ENCODE peak calls at places on chromosomes 1 and 21, in six cellular contexts. A is breast epithelium, B is adrenal gland, T is suprapubic skin, O is Peyer's patch, W is body of pancreas. R is an unnamed sample.

GRCh38 chr1:62318320-62318755 is 896 bp downstream of the KANK4 start:
- DNase-seq in A (no peak), B (no peak), T (no peak), O (no peak), W (peak; percentile 50), R (no peak)

GRCh38 chr1:45010855-45011811 is at the start of gene HECTD3:
- DNase-seq in A (peak; percentile 60), B (peak; percentile 77), T (peak; percentile 90), O (peak; percentile 94), W (peak; percentile 81), R (peak; percentile 85)

GRCh38 chr1:119139393-119139792 is 1.1 kb downstream of the WARS2 start:
- DNase-seq in A (no peak), B (no peak), T (no peak), O (no peak), W (no peak), R (no peak)

GRCh38 chr1:19606817-19607706 is 37.0 kb upstream of the NBL1 start:
- DNase-seq in A (no peak), B (no peak), T (no peak), O (no peak), W (no peak), R (no peak)

GRCh38 chr1:236421022-236421421 is 26.9 kb downstream of the EDARADD start:
- DNase-seq in A (no peak), B (no peak), T (no peak), O (no peak), W (no peak), R (no peak)

GRCh38 chr1:108671142-108671541 is 10.2 kb upstream of the HENMT1 start:
- DNase-seq in A (no peak), B (no peak), T (no peak), O (no peak), W (no peak), R (no peak)

GRCh38 chr1:121522061-121522759 is 337.4 kb downstream of the SRGAP2C start:
- DNase-seq in A (no peak), B (no peak), T (no peak), O (no peak), W (peak; percentile 73), R (no peak)

GRCh38 chr1:156708245-156708661 is 2.9 kb upstream of the CRABP2 start:
- DNase-seq in A (no peak), B (no peak), T (no peak), O (no peak), W (no peak), R (no peak)

GRCh38 chr21:34986561-34987533 is 62.3 kb downstream of the RUNX1 start:
- DNase-seq in A (no peak), B (no peak), T (no peak), O (peak; percentile 64), W (no peak), R (no peak)

GRCh38 chr1:62682531-62682930 is 5.7 kb downstream of the DOCK7 start:
- DNase-seq in A (no peak), B (no peak), T (no peak), O (no peak), W (no peak), R (no peak)

GRCh38 chr1:243801378-243801777 is 48.7 kb downstream of the AKT3 start:
- DNase-seq in A (no peak), B (no peak), T (no peak), O (no peak), W (no peak), R (no peak)

GRCh38 chr21:45123440-45123839 is 49.1 kb downstream of the ADARB1 start:
- DNase-seq in A (no peak), B (no peak), T (no peak), O (no peak), W (no peak), R (no peak)

GRCh38 chr21:45015469-45015860 is 58.9 kb upstream of the ADARB1 start:
- DNase-seq in A (no peak), B (no peak), T (peak; percentile 55), O (no peak), W (no peak), R (peak; percentile 20)

GRCh38 chr1:235078927-235079381 is 49.7 kb downstream of the TOMM20 start:
- DNase-seq in A (no peak), B (no peak), T (no peak), O (no peak), W (no peak), R (no peak)

GRCh38 chr1:87331319-87332269 is 2.9 kb downstream of the LMO4 start:
- DNase-seq in A (peak; percentile 51), B (peak; percentile 57), T (peak; percentile 94), O (peak; percentile 90), W (peak; percentile 78), R (peak; percentile 86)

GRCh38 chr1:117568999-117569398 is 36.8 kb upstream of the TENT5C start:
- DNase-seq in A (no peak), B (no peak), T (no peak), O (no peak), W (no peak), R (no peak)

GRCh38 chr1:44592208-44593145 is 81.8 kb downstream of the TMEM53 start:
- DNase-seq in A (no peak), B (no peak), T (no peak), O (no peak), W (no peak), R (no peak)

GRCh38 chr1:152884966-152885624 is 7.0 kb downstream of the SMCP start:
- DNase-seq in A (no peak), B (no peak), T (peak; percentile 16), O (no peak), W (no peak), R (no peak)

GRCh38 chr1:20875198-20875973 is 88.3 kb upstream of the HP1BP3 start:
- DNase-seq in A (no peak), B (no peak), T (no peak), O (no peak), W (no peak), R (no peak)

GRCh38 chr21:31476551-31477120 is 132.6 kb upstream of the TIAM1 start:
- DNase-seq in A (no peak), B (no peak), T (no peak), O (no peak), W (no peak), R (no peak)

GRCh38 chr21:42666023-42666747 is 12.8 kb downstream of the PDE9A start:
- DNase-seq in A (no peak), B (peak; percentile 92), T (no peak), O (no peak), W (no peak), R (no peak)

GRCh38 chr21:25331286-25331685 is 276.0 kb downstream of the MRPL39 start:
- DNase-seq in A (no peak), B (no peak), T (no peak), O (no peak), W (no peak), R (no peak)

GRCh38 chr1:61433646-61434045 is 291.3 kb downstream of the TM2D1 start:
- DNase-seq in A (no peak), B (no peak), T (no peak), O (no peak), W (no peak), R (no peak)

GRCh38 chr1:17544951-17545350 is 5.5 kb downstream of the ARHGEF10L start:
- DNase-seq in A (no peak), B (no peak), T (no peak), O (no peak), W (no peak), R (no peak)

GRCh38 chr1:213586609-213586972 is 401.2 kb upstream of the PROX1 start:
- DNase-seq in A (no peak), B (no peak), T (no peak), O (no peak), W (peak; percentile 72), R (no peak)

GRCh38 chr1:79982218-79982617 is 975.7 kb upstream of the ADGRL4 start:
- DNase-seq in A (peak; percentile 79), B (peak; percentile 86), T (peak; percentile 80), O (no peak), W (peak; percentile 79), R (peak; percentile 77)

GRCh38 chr1:1062364-1063163 is 11.5 kb downstream of the RNF223 start:
- DNase-seq in A (no peak), B (no peak), T (no peak), O (no peak), W (no peak), R (no peak)

GRCh38 chr1:216740334-216740733 is 17.1 kb upstream of the ESRRG start:
- DNase-seq in A (no peak), B (no peak), T (no peak), O (no peak), W (no peak), R (no peak)

GRCh38 chr1:24364605-24364974 is 45.4 kb downstream of the GRHL3 start:
- DNase-seq in A (no peak), B (no peak), T (no peak), O (peak; percentile 65), W (no peak), R (no peak)

GRCh38 chr1:32988665-32989064 is 24.1 kb upstream of the RNF19B start:
- DNase-seq in A (no peak), B (peak; percentile 51), T (no peak), O (no peak), W (no peak), R (no peak)
- H3K4me1 ChIP-seq in A (peaks cover 8% of the 10 kb centered on the region), B (peaks cover 16% of the 10 kb centered on the region), T (peaks cover 55% of the 10 kb centered on the region), O (peaks cover 24% of the 10 kb centered on the region), W (peaks cover 18% of the 10 kb centered on the region), R (peaks cover 44% of the 10 kb centered on the region)

GRCh38 chr1:53325326-53326087 is 2.4 kb downstream of the LRP8 start:
- DNase-seq in A (no peak), B (no peak), T (no peak), O (no peak), W (no peak), R (no peak)

GRCh38 chr1:53327183-53327941 is 508 bp downstream of the LRP8 start:
- DNase-seq in A (no peak), B (peak; percentile 30), T (no peak), O (peak; percentile 65), W (peak; percentile 18), R (peak; percentile 75)

GRCh38 chr1:53324728-53325297 is 3.1 kb downstream of the LRP8 start:
- DNase-seq in A (no peak), B (no peak), T (no peak), O (no peak), W (no peak), R (no peak)

GRCh38 chr1:53326598-53327182 is 1.2 kb downstream of the LRP8 start:
- DNase-seq in A (no peak), B (no peak), T (no peak), O (no peak), W (no peak), R (no peak)

DNA sequence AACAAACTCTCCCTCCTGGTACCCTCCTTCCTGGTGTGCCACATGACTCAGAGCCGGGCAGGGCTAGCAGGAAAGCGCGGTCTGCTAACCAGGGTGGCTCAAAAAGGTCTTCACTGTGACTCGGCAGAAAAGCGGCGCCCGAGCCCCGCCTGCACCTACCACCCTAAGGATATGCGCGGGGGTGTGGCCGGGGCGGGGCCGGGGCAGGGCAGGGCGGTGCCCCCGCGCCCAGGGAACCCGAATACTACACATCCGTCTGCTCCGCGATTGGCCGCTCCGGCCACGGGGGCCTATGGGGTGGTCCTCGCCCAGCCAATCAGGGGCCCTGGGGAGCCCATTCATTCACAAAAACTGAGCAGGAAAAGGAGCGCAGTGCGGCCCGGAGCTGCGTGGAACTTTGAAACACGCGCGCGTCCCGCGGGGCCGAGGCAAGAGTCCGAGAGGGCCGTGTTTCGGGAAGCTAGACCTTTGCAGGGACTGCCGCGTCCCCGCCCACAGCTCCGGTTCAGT is 1.7 kb downstream of the LRP8 start:
- DNase-seq in A (peak; percentile 86), B (peak; percentile 91), T (peak; percentile 88), O (peak; percentile 97), W (peak; percentile 79), R (peak; percentile 85)
- H3K4me3 ChIP-seq in A (peak overlapping the region; percentile 92), B (peak overlapping the region; percentile 17), T (peak overlapping the region; percentile 88), O (peak overlapping the region; percentile 95), W (peak overlapping the region; percentile 74), R (peak overlapping the region; percentile 71)

GRCh38 chr1:33118274-33118673 is 37.3 kb downstream of the AZIN2 start:
- DNase-seq in A (peak; percentile 3), B (no peak), T (no peak), O (no peak), W (no peak), R (no peak)
- TF ChIP-seq POLR2A in A (no peak), B (no peak), T (no peak), O (no peak), W (no peak), R (no peak)

GRCh38 chr1:39151267-39151666 is 53.2 kb upstream of the MACF1 start:
- DNase-seq in A (no peak), B (no peak), T (no peak), O (no peak), W (no peak), R (no peak)
- H3K4me1 ChIP-seq in A (peaks cover 3% of the 10 kb centered on the region), B (peaks cover 33% of the 10 kb centered on the region), T (peaks cover 47% of the 10 kb centered on the region), O (no peaks in the 10 kb centered on the region), W (peaks cover 49% of the 10 kb centered on the region), R (peaks cover 38% of the 10 kb centered on the region)